ENCODE peak calls at places on chromosomes 3 and 15, in four cellular contexts. D is uterus, W is body of pancreas, K is A549. A is an unnamed sample.
A peak's percentile ranks its signal among the peaks of the same experiment; 100 is the strongest.

GRCh38 chr15:89860446-89860845 is 33.3 kb downstream of the AP3S2 start:
- DNase-seq in K (no peak), W (no peak), D (no peak), A (no peak)

GRCh38 chr15:24856397-24857093 is 98.2 kb upstream of the SNRPN start:
- DNase-seq in W (no peak), D (no peak), K (no peak), A (no peak)

GRCh38 chr3:48142316-48142870 is 45.8 kb downstream of the CDC25A start:
- DNase-seq in K (no peak), W (peak; percentile 48), D (no peak), A (no peak)

GRCh38 chr3:180990494-180990893 is 958 bp upstream of the DNAJC19 start:
- DNase-seq in D (no peak), W (no peak), K (no peak), A (no peak)

GRCh38 chr3:159761377-159761776 is 227.3 kb upstream of the IL12A start:
- DNase-seq in D (peak; percentile 68), K (peak; percentile 48), W (no peak), A (no peak)

GRCh38 chr15:60674704-60675405 is 195.9 kb upstream of the ICE2 start:
- DNase-seq in W (no peak), K (no peak), D (no peak), A (no peak)

GRCh38 chr3:152960684-152961083 is 125.8 kb downstream of the P2RY1 start:
- DNase-seq in K (peak; percentile 10), W (no peak), D (no peak), A (no peak)

GRCh38 chr3:19348929-19349564 is 200.7 kb downstream of the KCNH8 start:
- DNase-seq in W (peak; percentile 7), K (peak; percentile 36), D (no peak), A (no peak)

GRCh38 chr3:133573629-133574194 is at the start of gene CDV3:
- DNase-seq in D (peak; percentile 40), K (no peak), W (no peak), A (no peak)

GRCh38 chr3:11718582-11719405 is 75.1 kb upstream of the VGLL4 start:
- DNase-seq in K (peak; percentile 58), W (peak; percentile 66), D (peak; percentile 71), A (peak; percentile 68)

GRCh38 chr15:90315276-90315982 is 36.7 kb upstream of the ZNF774 start:
- DNase-seq in K (peak; percentile 64), D (peak; percentile 97), W (peak; percentile 93), A (no peak)

GRCh38 chr3:177827517-177828249 is 630.4 kb upstream of the TBL1XR1 start:
- DNase-seq in D (no peak), K (peak; percentile 70), W (peak; percentile 32), A (no peak)

GRCh38 chr15:60745469-60745971 is 266.6 kb upstream of the ICE2 start:
- DNase-seq in W (peak; percentile 42), D (peak; percentile 71), K (no peak), A (no peak)

GRCh38 chr3:23241256-23241655 is 38.1 kb downstream of the UBE2E2 start:
- DNase-seq in D (no peak), W (no peak), K (no peak), A (no peak)

GRCh38 chr3:58137306-58137705 is 73.5 kb downstream of the DNASE1L3 start:
- DNase-seq in K (no peak), W (no peak), D (no peak), A (no peak)

GRCh38 chr15:63514533-63514943 is 10.1 kb downstream of the USP3 start:
- DNase-seq in D (peak; percentile 51), W (peak; percentile 62), K (peak; percentile 86), A (no peak)

GRCh38 chr15:38972831-38973230 is 408.2 kb upstream of the RASGRP1 start:
- DNase-seq in W (no peak), K (no peak), D (no peak), A (no peak)

GRCh38 chr3:119937229-119937628 is 155.3 kb downstream of the NR1I2 start:
- DNase-seq in K (no peak), W (no peak), D (no peak), A (no peak)

GRCh38 chr3:170413291-170413690 is 5.4 kb upstream of the CLDN11 start:
- DNase-seq in K (no peak), D (no peak), W (no peak), A (no peak)

GRCh38 chr3:106119691-106120090 is 250.9 kb upstream of the CBLB start:
- DNase-seq in K (peak; percentile 51), D (no peak), W (no peak), A (no peak)

GRCh38 chr15:84645496-84645895 is 8.6 kb downstream of the WDR73 start:
- DNase-seq in W (no peak), K (no peak), D (no peak), A (no peak)
- TF ChIP-seq POLR2A in W (no peak), K (no peak), D (no peak), A (no peak)

GRCh38 chr3:13483286-13483685 is 3.2 kb downstream of the HDAC11 start:
- DNase-seq in W (no peak), D (no peak), K (no peak), A (no peak)

GRCh38 chr3:13484861-13485590 is 4.9 kb downstream of the HDAC11 start:
- DNase-seq in D (no peak), K (peak; percentile 60), W (peak; percentile 95), A (peak; percentile 73)

GRCh38 chr3:13487403-13487802 is 7.3 kb downstream of the HDAC11 start:
- DNase-seq in W (no peak), D (no peak), K (no peak), A (no peak)

GRCh38 chr3:13482106-13482690 is 2.1 kb downstream of the HDAC11 start:
- DNase-seq in K (no peak), D (no peak), W (no peak), A (no peak)

GRCh38 chr3:13483988-13484695 is 4.0 kb downstream of the HDAC11 start:
- DNase-seq in K (no peak), W (peak; percentile 42), D (no peak), A (no peak)
- TF ChIP-seq POLR2A in K (no peak), W (no peak), D (no peak), A (no peak)

GRCh38 chr3:141266186-141266585 is 34.6 kb downstream of the PXYLP1 start:
- DNase-seq in W (no peak), D (no peak), K (no peak), A (no peak)

GRCh38 chr3:141268281-141268680 is 36.7 kb downstream of the PXYLP1 start:
- DNase-seq in K (no peak), D (no peak), W (no peak), A (no peak)

GRCh38 chr3:141268791-141269190 is 37.2 kb downstream of the PXYLP1 start:
- DNase-seq in W (no peak), K (no peak), D (no peak), A (no peak)

GRCh38 chr3:141271279-141272033 is 39.8 kb downstream of the PXYLP1 start:
- DNase-seq in K (no peak), D (no peak), W (no peak), A (no peak)

DNA sequence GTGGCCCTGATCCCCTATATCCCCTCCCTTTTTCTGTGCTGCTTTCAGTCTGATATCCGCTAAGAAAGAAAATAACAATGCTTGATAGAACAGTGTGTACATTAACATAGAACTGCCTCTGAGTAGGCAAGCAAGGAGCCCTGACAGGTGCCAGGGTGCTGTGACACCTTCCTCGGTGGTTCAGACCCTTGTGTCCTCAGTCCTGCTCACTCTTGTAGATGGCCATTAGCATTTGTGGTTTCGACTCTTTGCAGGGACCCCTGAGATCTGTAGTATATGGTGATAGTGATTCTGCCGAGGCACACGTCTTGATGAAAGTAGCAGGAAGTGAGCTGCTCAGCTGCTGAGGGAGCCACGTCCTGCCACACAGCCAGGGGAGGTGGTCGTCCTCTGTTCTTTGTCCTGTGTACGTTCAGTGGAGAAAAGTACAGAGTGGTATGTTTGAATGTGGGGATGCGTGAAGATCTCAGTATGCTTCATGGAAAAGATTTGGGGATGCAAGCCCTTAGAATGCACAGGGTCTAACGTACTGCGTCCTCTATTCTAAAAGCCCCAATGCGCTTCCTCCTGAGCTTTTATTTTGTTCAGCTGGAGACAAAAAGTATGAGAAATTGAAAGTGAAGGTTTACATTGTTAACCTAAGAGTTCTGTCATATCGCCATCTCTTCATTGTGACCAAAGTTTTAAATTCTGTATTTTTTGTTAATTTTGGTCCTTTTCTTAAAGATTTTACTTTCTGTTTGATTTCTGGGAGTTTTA is 35.4 kb downstream of the PXYLP1 start:
- DNase-seq in W (no peak), D (no peak), K (no peak), A (no peak)
- TF ChIP-seq POLR2A in W (no peak), D (no peak), K (no peak), A (no peak)

GRCh38 chr3:196063456-196063855 is 18.4 kb downstream of the TFRC start:
- DNase-seq in D (no peak), K (no peak), W (no peak), A (no peak)
- TF ChIP-seq POLR2A in D (no peak), K (no peak), W (no peak), A (no peak)

DNA sequence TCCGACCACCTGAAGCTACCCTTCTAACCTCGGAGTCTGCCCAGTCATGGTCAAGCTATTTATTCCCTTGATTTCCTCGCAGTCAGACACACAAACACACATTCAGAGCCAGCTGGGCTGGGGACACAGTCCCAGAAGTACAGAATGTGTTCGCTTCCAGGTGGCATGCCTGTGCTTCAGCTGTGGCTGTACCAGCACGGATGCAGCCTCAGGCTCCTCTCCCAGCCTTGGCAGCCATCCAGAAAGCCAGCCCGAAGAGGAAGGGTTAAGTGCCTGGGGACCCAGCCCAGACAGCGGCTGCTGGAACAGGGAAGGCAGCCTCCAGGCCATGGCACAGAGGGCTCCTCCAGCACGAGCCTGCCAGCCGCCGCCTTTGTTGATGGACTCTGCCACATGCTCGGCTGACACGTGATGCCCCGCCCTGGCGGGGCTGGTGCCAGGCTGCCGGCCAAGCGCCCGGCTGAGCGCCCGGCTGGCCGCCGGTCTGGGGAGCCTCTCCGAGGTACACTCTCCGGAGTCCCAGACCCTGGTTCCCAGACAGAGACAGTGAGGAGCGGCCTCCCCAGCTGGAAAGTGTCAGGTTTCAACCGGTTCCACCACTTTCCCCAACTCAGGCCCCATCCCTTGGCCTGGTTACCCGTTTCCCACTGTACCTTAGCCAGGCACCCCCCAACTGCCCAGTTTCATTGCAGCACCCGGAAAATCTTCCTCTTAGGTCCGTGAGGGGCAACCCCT is 5.4 kb downstream of the BMF start:
- DNase-seq in K (no peak), D (peak; percentile 83), W (peak; percentile 91), A (peak; percentile 69)
- TF ChIP-seq POLR2A in K (no peak), D (no peak), W (peak; percentile 36), A (no peak)

DNA sequence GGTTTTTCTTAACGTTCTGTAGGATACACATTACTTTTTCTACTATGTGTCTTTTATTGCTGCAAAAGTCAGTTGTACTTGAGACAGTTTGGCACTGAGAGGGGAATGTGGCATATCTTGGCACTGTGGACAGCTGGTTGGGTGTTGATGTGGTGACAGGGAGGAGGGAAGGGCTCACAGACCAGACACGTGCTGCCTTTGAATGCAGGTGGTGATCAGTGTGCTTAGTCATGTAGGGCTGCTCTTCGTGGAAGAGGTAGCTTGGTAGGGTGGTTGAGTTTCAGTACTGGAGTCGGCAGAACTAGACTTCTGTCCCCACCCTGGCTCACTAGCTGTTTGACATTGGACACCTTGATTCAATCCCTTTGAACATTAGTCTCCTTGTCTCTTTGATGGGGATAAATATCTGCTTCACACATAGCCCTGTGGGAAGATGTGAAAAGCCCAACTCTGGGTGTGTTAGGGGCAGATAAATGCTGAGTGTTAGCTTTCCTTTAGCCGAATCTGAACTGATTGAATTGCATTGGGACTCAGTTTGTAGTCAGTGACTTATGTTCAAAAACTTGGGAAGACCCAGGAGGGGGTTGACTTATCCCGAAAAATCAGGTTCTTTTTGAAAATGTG is 108.4 kb downstream of the PTPRG start:
- DNase-seq in W (no peak), K (no peak), D (no peak), A (peak; percentile 39)
- TF ChIP-seq POLR2A in W (no peak), K (no peak), D (no peak), A (no peak)